ENCODE peak calls at places on chromosome 14, in five cellular contexts. Y is A549, R is SK-N-SH, Q is GM12878, V is K562. J is an unnamed sample.

GRCh38 chr14:95507174-95507573 is 9.3 kb downstream of the SYNE3 start:
- DNase-seq in R (no peak), Y (no peak), V (peak), Q (no peak), J (peak)

GRCh38 chr14:95085321-95085720 is 72.0 kb downstream of the DICER1 start:
- DNase-seq in Y (no peak), Q (no peak), R (no peak), V (no peak), J (no peak)

GRCh38 chr14:64444984-64445845 is 20.1 kb upstream of the AKAP5 start:
- DNase-seq in Q (peak), Y (peak), R (peak), V (no peak), J (peak)

GRCh38 chr14:105165134-105165704 is 3.4 kb downstream of the JAG2 start:
- DNase-seq in V (no peak), R (no peak), Q (no peak), Y (no peak), J (no peak)

GRCh38 chr14:64337901-64338615 is 43.9 kb upstream of the ESR2 start:
- DNase-seq in Y (peak), V (peak), Q (no peak), R (peak), J (peak)

GRCh38 chr14:60508363-60508706 is 611 bp upstream of the SIX6 start:
- DNase-seq in V (no peak), R (peak), Q (no peak), Y (no peak), J (no peak)

GRCh38 chr14:54593860-54594259 is 26.9 kb downstream of the SAMD4A start:
- DNase-seq in Q (no peak), Y (no peak), V (no peak), R (no peak), J (peak)

GRCh38 chr14:101514136-101514535 is 47.2 kb upstream of the DIO3 start:
- DNase-seq in R (no peak), Q (no peak), Y (no peak), V (no peak), J (no peak)

GRCh38 chr14:56131865-56132830 is 13.9 kb downstream of the PELI2 start:
- DNase-seq in Q (no peak), R (no peak), V (no peak), Y (no peak), J (no peak)

GRCh38 chr14:99325591-99325990 is 53.6 kb upstream of the BCL11B start:
- DNase-seq in Y (no peak), Q (no peak), R (peak), V (no peak), J (no peak)

GRCh38 chr14:99121027-99121875 is 150.7 kb downstream of the BCL11B start:
- DNase-seq in V (no peak), Q (no peak), R (no peak), Y (no peak), J (no peak)

GRCh38 chr14:64928239-64929002 is 14.1 kb downstream of the GPX2 start:
- DNase-seq in R (no peak), Q (peak), Y (no peak), V (no peak), J (no peak)

GRCh38 chr14:102909462-102909861 is 13.0 kb upstream of the AMN start:
- DNase-seq in Q (no peak), V (no peak), Y (no peak), R (peak), J (no peak)

GRCh38 chr14:105138021-105138541 is 30.5 kb downstream of the JAG2 start:
- DNase-seq in Y (no peak), Q (no peak), R (peak), V (no peak), J (no peak)

GRCh38 chr14:98174031-98174430 is 1098.0 kb downstream of the BCL11B start:
- DNase-seq in R (no peak), Y (no peak), Q (no peak), V (no peak), J (no peak)

GRCh38 chr14:51604078-51604477 is 47.6 kb upstream of the FRMD6 start:
- DNase-seq in Q (no peak), R (no peak), Y (no peak), V (no peak), J (peak)

GRCh38 chr14:96631030-96631429 is 128.8 kb downstream of the PAPOLA start:
- DNase-seq in R (no peak), Y (no peak), V (peak), Q (no peak), J (no peak)

GRCh38 chr14:71620401-71620800 is 311.8 kb upstream of the RGS6 start:
- DNase-seq in R (no peak), Q (no peak), V (no peak), Y (no peak), J (peak)

GRCh38 chr14:57519051-57519450 is 25.4 kb upstream of the CCDC198 start:
- DNase-seq in Q (no peak), Y (no peak), V (no peak), R (no peak), J (no peak)

GRCh38 chr14:76926521-76927251 is 100.5 kb downstream of the LRRC74A start:
- DNase-seq in Y (no peak), Q (no peak), V (no peak), R (peak), J (peak)

GRCh38 chr14:96086574-96087077 is 47.5 kb downstream of the C14orf132 start:
- DNase-seq in R (no peak), Y (no peak), V (no peak), Q (no peak), J (peak)

GRCh38 chr14:105918496-105919262 is 392.3 kb downstream of the TMEM121 start:
- DNase-seq in Q (no peak), R (no peak), V (peak), Y (no peak), J (no peak)

DNA sequence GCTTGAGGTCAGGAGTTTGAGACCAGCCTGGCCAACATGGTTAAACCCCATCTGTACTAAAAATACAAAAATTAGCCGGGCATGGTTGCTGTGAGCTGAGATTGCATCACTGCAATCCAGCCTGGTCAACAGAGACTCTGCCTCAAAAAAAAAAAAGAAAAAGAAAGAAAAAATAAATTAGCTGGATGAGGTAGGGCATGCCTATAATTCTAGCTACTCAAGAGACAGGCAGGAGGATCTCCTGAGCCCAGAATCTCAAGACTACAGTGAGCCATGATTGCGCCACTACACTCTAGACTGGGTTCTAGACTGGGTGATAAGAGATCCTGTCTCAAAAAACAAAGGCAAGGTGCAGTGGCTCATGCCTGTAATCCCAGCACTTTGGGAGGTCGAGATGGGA is 16.9 kb downstream of the PPP4R3A start:
- DNase-seq in R (no peak), Y (no peak), Q (no peak), V (no peak), J (peak)
- TF ChIP-seq RCOR1 in R (no peak), Y (no peak), Q (no peak), V (no peak), J (no peak)

DNA sequence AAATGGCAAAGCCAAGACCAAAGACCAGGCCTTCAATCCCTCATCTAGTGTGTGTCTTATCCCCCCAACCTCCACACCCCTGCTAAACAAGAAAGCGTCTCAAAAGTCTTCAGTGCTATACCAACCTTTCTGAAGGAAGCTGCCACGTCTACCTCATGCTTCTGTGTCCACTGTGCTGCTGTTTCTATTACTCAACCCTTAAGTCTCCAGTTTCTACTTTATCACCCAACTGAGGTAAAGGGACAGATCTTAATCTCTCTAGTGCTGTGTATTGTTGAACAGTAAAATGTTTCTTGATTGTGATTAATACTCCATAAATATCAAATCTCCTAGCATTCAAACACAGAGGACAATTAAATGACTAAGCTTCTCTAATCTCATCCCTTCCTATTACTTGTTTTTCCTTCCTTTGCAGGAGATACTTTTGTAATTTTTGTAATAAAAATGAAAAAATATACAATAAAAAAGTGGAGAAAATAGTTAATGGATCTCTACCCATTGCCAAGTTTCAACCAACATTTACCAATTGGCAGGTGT is 23.3 kb downstream of the BTBD7 start:
- DNase-seq in Y (no peak), V (no peak), Q (no peak), R (no peak), J (no peak)
- TF ChIP-seq RCOR1 in Y (no peak), V (no peak), Q (no peak), R (no peak), J (no peak)

GRCh38 chr14:104075530-104076151 is 9.9 kb upstream of the ASPG start:
- DNase-seq in Q (no peak), V (no peak), Y (no peak), R (peak), J (no peak)
- TF ChIP-seq RCOR1 in Q (no peak), V (no peak), Y (no peak), R (no peak), J (no peak)

DNA sequence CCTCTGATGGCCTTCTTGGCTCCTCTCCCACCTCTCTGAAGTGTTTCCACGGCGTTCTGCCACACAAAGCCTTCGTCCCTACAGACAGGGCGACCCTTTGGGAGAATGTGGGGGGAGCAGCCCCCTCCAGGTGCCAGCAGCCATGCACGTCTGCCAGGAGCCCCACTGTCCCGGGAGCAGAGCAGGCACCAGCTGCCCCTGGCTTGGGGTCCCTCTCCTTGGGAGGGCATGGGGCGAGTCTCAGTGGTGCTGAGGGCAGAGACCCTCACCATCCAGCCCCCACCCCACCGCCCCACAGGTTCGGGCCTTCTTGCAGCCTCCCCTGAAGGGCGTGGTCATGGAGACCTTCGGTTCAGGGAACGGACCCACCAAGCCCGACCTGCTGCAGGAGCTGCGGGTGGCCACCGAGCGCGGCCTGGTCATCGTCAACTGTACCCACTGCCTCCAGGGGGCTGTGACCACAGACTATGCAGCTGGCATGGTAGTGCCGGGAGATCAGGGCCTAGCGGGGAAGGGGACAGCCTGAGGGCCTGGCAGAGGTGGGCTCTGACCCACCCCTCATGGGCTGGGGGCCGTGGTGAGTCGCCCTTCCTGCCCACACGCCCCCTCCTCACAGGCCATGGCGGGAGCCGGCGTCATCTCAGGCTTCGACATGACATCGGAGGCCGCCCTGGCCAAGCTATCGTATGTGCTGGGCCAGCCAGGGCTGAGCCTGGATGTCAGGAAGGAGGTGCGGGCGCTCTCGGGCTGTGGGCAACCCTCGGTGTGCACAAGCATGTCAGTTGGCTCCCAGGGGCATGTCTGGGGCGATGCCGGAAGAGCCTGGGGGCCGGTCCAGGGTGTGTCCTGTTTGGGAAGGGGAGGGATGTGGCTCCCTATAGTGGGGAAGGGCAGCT is 18.8 kb downstream of the ASPG start:
- DNase-seq in V (no peak), R (no peak), Q (no peak), Y (no peak), J (no peak)
- TF ChIP-seq RCOR1 in V (no peak), R (no peak), Q (no peak), Y (no peak), J (no peak)